ENCODE peak calls at places on chromosomes 1 and 21, in nine cellular contexts. K, U, Y, S, F, G, J, C and I are unnamed samples.

GRCh38 chr21:33682992-33683627 is 40.8 kb downstream of the ITSN1 start:
- DNase-seq in K (no peak), U (peak; percentile 96), Y (peak; percentile 73), S (no peak), F (peak; percentile 88), G (peak; percentile 99), J (peak; percentile 34), C (no peak), I (peak; percentile 51)

GRCh38 chr1:233197940-233198339 is 97.6 kb downstream of the PCNX2 start:
- DNase-seq in K (no peak), U (no peak), Y (no peak), S (no peak), F (no peak), G (no peak), J (no peak), C (no peak), I (no peak)

GRCh38 chr1:31230378-31230777 is 9.3 kb downstream of the NKAIN1 start:
- DNase-seq in K (no peak), U (no peak), Y (no peak), S (no peak), F (no peak), G (no peak), J (no peak), C (no peak), I (no peak)

GRCh38 chr1:12076425-12077005 is 13.4 kb downstream of the TNFRSF8 start:
- DNase-seq in K (no peak), U (no peak), Y (no peak), S (no peak), F (no peak), G (no peak), J (no peak), C (no peak), I (no peak)

GRCh38 chr1:225567789-225568188 is 85.1 kb downstream of the ENAH start:
- DNase-seq in K (no peak), U (no peak), Y (no peak), S (no peak), F (no peak), G (no peak), J (no peak), C (no peak), I (no peak)

GRCh38 chr21:16108561-16109070 is 378.8 kb downstream of the USP25 start:
- DNase-seq in K (no peak), U (no peak), Y (no peak), S (no peak), F (no peak), G (peak; percentile 89), J (no peak), C (no peak), I (no peak)

GRCh38 chr21:45467221-45467779 is 62.3 kb downstream of the COL18A1 start:
- DNase-seq in K (no peak), U (no peak), Y (no peak), S (no peak), F (no peak), G (peak; percentile 27), J (peak; percentile 59), C (no peak), I (peak; percentile 48)

GRCh38 chr1:194062962-194063361 is 876.5 kb upstream of the B3GALT2 start:
- DNase-seq in K (no peak), U (no peak), Y (peak; percentile 7), S (no peak), F (no peak), G (no peak), J (no peak), C (no peak), I (no peak)

GRCh38 chr1:39006287-39006686 is 15.2 kb downstream of the AKIRIN1 start:
- DNase-seq in K (no peak), U (no peak), Y (no peak), S (no peak), F (no peak), G (no peak), J (no peak), C (no peak), I (no peak)

GRCh38 chr1:115877511-115877910 is 36.6 kb upstream of the NHLH2 start:
- DNase-seq in K (no peak), U (no peak), Y (no peak), S (no peak), F (no peak), G (no peak), J (no peak), C (no peak), I (peak; percentile 51)

GRCh38 chr1:58814251-58815068 is 30.6 kb upstream of the JUN start:
- DNase-seq in K (peak; percentile 24), U (peak; percentile 89), Y (no peak), S (no peak), F (peak; percentile 39), G (peak; percentile 69), J (peak; percentile 65), C (peak; percentile 27), I (no peak)

GRCh38 chr21:45833437-45833836 is 148.1 kb upstream of the COL6A1 start:
- DNase-seq in K (no peak), U (no peak), Y (no peak), S (peak; percentile 84), F (no peak), G (no peak), J (no peak), C (peak; percentile 4), I (no peak)

GRCh38 chr1:172054172-172054571 is 212.9 kb downstream of the DNM3 start:
- DNase-seq in K (no peak), U (no peak), Y (no peak), S (no peak), F (no peak), G (no peak), J (no peak), C (no peak), I (no peak)

GRCh38 chr1:87586501-87586900 is 257.8 kb downstream of the LMO4 start:
- DNase-seq in K (no peak), U (no peak), Y (no peak), S (no peak), F (no peak), G (no peak), J (no peak), C (no peak), I (no peak)

GRCh38 chr1:196660912-196661311 is 9.1 kb downstream of the CFH start:
- DNase-seq in K (peak; percentile 23), U (no peak), Y (peak; percentile 83), S (no peak), F (peak; percentile 33), G (no peak), J (peak; percentile 16), C (peak; percentile 50), I (no peak)

GRCh38 chr1:119758584-119758983 is 10.1 kb downstream of the HMGCS2 start:
- DNase-seq in K (no peak), U (no peak), Y (no peak), S (no peak), F (no peak), G (no peak), J (no peak), C (no peak), I (no peak)

GRCh38 chr1:228902781-228903572 is 167.7 kb downstream of the RHOU start:
- DNase-seq in K (no peak), U (peak; percentile 49), Y (peak; percentile 97), S (peak; percentile 91), F (peak; percentile 99), G (peak; percentile 97), J (peak; percentile 95), C (peak; percentile 80), I (peak; percentile 95)

GRCh38 chr1:210989949-210990348 is 144.0 kb downstream of the KCNH1 start:
- DNase-seq in K (no peak), U (no peak), Y (no peak), S (no peak), F (no peak), G (no peak), J (no peak), C (no peak), I (no peak)

GRCh38 chr1:11735854-11736745 is at the start of gene AGTRAP:
- DNase-seq in K (peak; percentile 90), U (peak; percentile 78), Y (peak; percentile 96), S (no peak), F (peak; percentile 87), G (peak; percentile 72), J (peak; percentile 96), C (peak; percentile 97), I (peak; percentile 92)

GRCh38 chr1:215891266-215891665 is 324.2 kb downstream of the KCTD3 start:
- DNase-seq in K (no peak), U (no peak), Y (peak; percentile 11), S (no peak), F (peak; percentile 12), G (no peak), J (no peak), C (no peak), I (no peak)

GRCh38 chr21:32299695-32300094 is 1.0 kb downstream of the MRAP start:
- DNase-seq in K (no peak), U (no peak), Y (no peak), S (no peak), F (no peak), G (no peak), J (peak; percentile 73), C (no peak), I (no peak)

GRCh38 chr21:32413697-32414578 is 1.4 kb downstream of the EVA1C start:
- DNase-seq in K (no peak), U (no peak), Y (peak; percentile 75), S (no peak), F (no peak), G (peak; percentile 61), J (peak; percentile 19), C (peak; percentile 46), I (no peak)

DNA sequence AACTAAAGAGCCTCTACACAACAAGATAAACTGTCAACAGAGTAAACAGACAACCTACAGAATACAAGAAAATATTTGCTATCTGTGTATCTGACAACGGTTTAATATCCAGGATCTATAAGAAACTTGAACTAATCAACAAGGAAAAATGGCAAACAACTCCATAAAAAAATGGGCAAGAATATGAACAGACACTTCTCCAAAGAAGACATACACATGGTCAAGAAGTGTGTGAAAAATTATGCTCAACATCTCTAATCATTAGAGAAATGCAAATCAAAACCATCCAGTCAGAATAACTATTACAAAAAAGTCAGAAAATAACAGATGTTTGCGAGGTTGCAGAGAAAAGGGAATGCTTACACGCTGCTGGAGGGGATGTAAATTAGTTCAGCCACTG is 8.0 kb downstream of the ZNF670 start:
- DNase-seq in K (no peak), U (no peak), Y (no peak), S (no peak), F (no peak), G (no peak), J (no peak), C (no peak), I (no peak)
- H3K9me3 ChIP-seq in K (peaks cover 79% of the 10 kb centered on the region), U (no peaks in the 10 kb centered on the region), Y (peaks cover 6% of the 10 kb centered on the region), S (no peaks in the 10 kb centered on the region), F (peaks cover 1% of the 10 kb centered on the region), G (no peaks in the 10 kb centered on the region), J (no peaks in the 10 kb centered on the region), C (no peaks in the 10 kb centered on the region), I (peaks cover 17% of the 10 kb centered on the region)

GRCh38 chr1:204733289-204733688 is 47.8 kb upstream of the LRRN2 start:
- DNase-seq in K (no peak), U (no peak), Y (no peak), S (peak; percentile 37), F (no peak), G (no peak), J (no peak), C (no peak), I (no peak)
- H3K27me3 ChIP-seq in K (no peaks in the 10 kb centered on the region), U (peaks cover 16% of the 10 kb centered on the region), Y (peaks cover 83% of the 10 kb centered on the region), S (no peaks in the 10 kb centered on the region), F (peaks cover 19% of the 10 kb centered on the region), G (peaks cover 32% of the 10 kb centered on the region), J (no peaks in the 10 kb centered on the region), C (no peaks in the 10 kb centered on the region), I (peaks cover 10% of the 10 kb centered on the region)

GRCh38 chr21:26443291-26443690 is 129.8 kb downstream of the CYYR1 start:
- DNase-seq in K (no peak), U (no peak), Y (no peak), S (no peak), F (no peak), G (peak; percentile 56), J (no peak), C (no peak), I (no peak)
- H3K9me3 ChIP-seq in K (no peaks in the 10 kb centered on the region), U (no peaks in the 10 kb centered on the region), Y (no peaks in the 10 kb centered on the region), S (no peaks in the 10 kb centered on the region), F (no peaks in the 10 kb centered on the region), G (no peaks in the 10 kb centered on the region), J (no peaks in the 10 kb centered on the region), C (no peaks in the 10 kb centered on the region), I (no peaks in the 10 kb centered on the region)

GRCh38 chr1:56315293-56315942 is 263.9 kb downstream of the PLPP3 start:
- DNase-seq in K (no peak), U (no peak), Y (no peak), S (no peak), F (no peak), G (no peak), J (no peak), C (no peak), I (no peak)
- H3K27me3 ChIP-seq in K (no peaks in the 10 kb centered on the region), U (no peaks in the 10 kb centered on the region), Y (no peaks in the 10 kb centered on the region), S (no peaks in the 10 kb centered on the region), F (peaks cover 2% of the 10 kb centered on the region), G (no peaks in the 10 kb centered on the region), J (no peaks in the 10 kb centered on the region), C (no peaks in the 10 kb centered on the region), I (no peaks in the 10 kb centered on the region)